ENCODE peak calls at places on chromosome 21, in seven cellular contexts. U is AG04449, F is K562, L is AG09319, P is PC-9, B is psoas muscle, Z is mammary epithelial cell. E is an unnamed sample.

GRCh38 chr21:35911412-35912191 is 148.7 kb downstream of the SETD4 start:
- DNase-seq in F (no peak), L (no peak), B (no peak), U (no peak), Z (no peak), P (no peak), E (no peak)

GRCh38 chr21:37198989-37199924 is 67.9 kb downstream of the VPS26C start:
- DNase-seq in L (no peak), F (no peak), U (no peak), B (no peak), Z (peak), P (peak), E (no peak)

GRCh38 chr21:41970751-41971653 is 17.2 kb upstream of the C2CD2 start:
- DNase-seq in F (no peak), U (no peak), P (no peak), L (no peak), B (peak), Z (no peak), E (no peak)

GRCh38 chr21:36323032-36323431 is 3.0 kb downstream of the MORC3 start:
- DNase-seq in B (no peak), F (peak), P (no peak), Z (peak), U (no peak), L (no peak), E (no peak)

GRCh38 chr21:28636988-28637691 is 355.5 kb downstream of the LTN1 start:
- DNase-seq in Z (peak), B (no peak), P (peak), F (no peak), L (peak), U (peak), E (no peak)

GRCh38 chr21:28971171-28971570 is 21.5 kb downstream of the LTN1 start:
- DNase-seq in Z (no peak), U (no peak), L (no peak), P (no peak), F (no peak), B (no peak), E (no peak)

GRCh38 chr21:41958886-41959563 is 5.2 kb upstream of the C2CD2 start:
- DNase-seq in U (no peak), L (no peak), P (peak), Z (peak), B (peak), F (no peak), E (no peak)

GRCh38 chr21:14086553-14086952 is 124.2 kb downstream of the LIPI start:
- DNase-seq in U (no peak), F (no peak), B (no peak), L (no peak), P (no peak), Z (peak), E (no peak)

GRCh38 chr21:36603221-36603620 is 95.7 kb upstream of the SIM2 start:
- DNase-seq in Z (no peak), U (no peak), P (no peak), F (no peak), B (no peak), L (no peak), E (no peak)

GRCh38 chr21:42298237-42298636 is 17.0 kb downstream of the TFF3 start:
- DNase-seq in Z (peak), F (no peak), B (no peak), U (no peak), L (no peak), P (peak), E (no peak)

GRCh38 chr21:42389449-42389835 is 6.4 kb downstream of the TMPRSS3 start:
- DNase-seq in F (no peak), B (peak), L (no peak), U (no peak), Z (peak), P (peak), E (no peak)

GRCh38 chr21:36325373-36326010 is 5.5 kb downstream of the MORC3 start:
- DNase-seq in P (no peak), B (no peak), L (no peak), F (no peak), Z (peak), U (no peak), E (no peak)

GRCh38 chr21:41664881-41665765 is 101.7 kb downstream of the RIPK4 start:
- DNase-seq in B (no peak), U (peak), Z (no peak), L (no peak), P (no peak), F (no peak), E (no peak)

GRCh38 chr21:31236528-31236927 is 107.5 kb downstream of the TIAM1 start:
- DNase-seq in L (no peak), U (no peak), B (no peak), P (no peak), F (no peak), Z (peak), E (no peak)

GRCh38 chr21:36656138-36656537 is 42.8 kb upstream of the SIM2 start:
- DNase-seq in F (no peak), P (peak), L (no peak), B (no peak), U (no peak), Z (peak), E (no peak)

GRCh38 chr21:32545948-32546441 is 39.3 kb downstream of the TCP10L start:
- DNase-seq in Z (peak), P (no peak), U (no peak), L (no peak), B (no peak), F (peak), E (no peak)

GRCh38 chr21:30194701-30195299 is 21.1 kb downstream of the CLDN8 start:
- DNase-seq in Z (peak), B (no peak), L (no peak), F (peak), P (no peak), U (no peak), E (peak)

GRCh38 chr21:31201548-31201947 is 142.5 kb downstream of the TIAM1 start:
- DNase-seq in Z (no peak), B (no peak), L (no peak), U (no peak), F (no peak), P (no peak), E (no peak)

GRCh38 chr21:41612674-41613250 is 104.8 kb upstream of the TMPRSS2 start:
- DNase-seq in U (peak), B (peak), F (peak), Z (peak), L (peak), P (peak), E (peak)

GRCh38 chr21:15309022-15309590 is 244.3 kb upstream of the NRIP1 start:
- DNase-seq in F (no peak), U (no peak), L (no peak), B (no peak), P (no peak), Z (peak), E (no peak)

GRCh38 chr21:14901482-14901958 is 163.3 kb downstream of the NRIP1 start:
- DNase-seq in U (no peak), F (no peak), P (peak), B (no peak), L (no peak), Z (peak), E (no peak)

GRCh38 chr21:46594276-46594675 is 10.6 kb downstream of the S100B start:
- DNase-seq in B (no peak), F (no peak), P (no peak), Z (no peak), U (no peak), L (no peak), E (no peak)

GRCh38 chr21:41410361-41410760 is 15.7 kb upstream of the MX1 start:
- DNase-seq in P (no peak), Z (no peak), U (no peak), L (no peak), B (no peak), F (no peak), E (no peak)

GRCh38 chr21:43313939-43314405 is 113.0 kb downstream of the SIK1 start:
- DNase-seq in L (no peak), P (no peak), F (no peak), Z (no peak), U (no peak), B (peak), E (no peak)

GRCh38 chr21:16002872-16003466 is 273.2 kb downstream of the USP25 start:
- DNase-seq in Z (no peak), B (no peak), F (no peak), P (no peak), L (no peak), U (no peak), E (no peak)

GRCh38 chr21:15964181-15964855 is 234.5 kb downstream of the USP25 start:
- DNase-seq in Z (peak), U (no peak), B (no peak), P (no peak), F (no peak), L (no peak), E (no peak)

GRCh38 chr21:21188513-21189188 is 190.4 kb downstream of the NCAM2 start:
- DNase-seq in L (no peak), B (no peak), P (no peak), U (no peak), F (no peak), Z (no peak), E (no peak)

GRCh38 chr21:15731243-15731613 is 1.4 kb downstream of the USP25 start:
- DNase-seq in B (no peak), P (peak), Z (peak), F (peak), L (no peak), U (no peak), E (no peak)

GRCh38 chr21:41167348-41168342 is at the start of gene BACE2:
- DNase-seq in P (peak), Z (peak), L (peak), U (no peak), F (peak), B (peak), E (peak)

GRCh38 chr21:27425574-27425973 is 458.7 kb upstream of the ADAMTS5 start:
- DNase-seq in P (no peak), U (no peak), F (no peak), L (no peak), Z (peak), B (no peak), E (no peak)

GRCh38 chr21:22438428-22439086 is 1440.3 kb downstream of the NCAM2 start:
- DNase-seq in F (no peak), U (no peak), P (no peak), Z (no peak), L (no peak), B (no peak), E (no peak)
- TF ChIP-seq CTCF in F (no peak), U (no peak), P (no peak), Z (no peak), L (no peak), B (no peak), E (no peak)

DNA sequence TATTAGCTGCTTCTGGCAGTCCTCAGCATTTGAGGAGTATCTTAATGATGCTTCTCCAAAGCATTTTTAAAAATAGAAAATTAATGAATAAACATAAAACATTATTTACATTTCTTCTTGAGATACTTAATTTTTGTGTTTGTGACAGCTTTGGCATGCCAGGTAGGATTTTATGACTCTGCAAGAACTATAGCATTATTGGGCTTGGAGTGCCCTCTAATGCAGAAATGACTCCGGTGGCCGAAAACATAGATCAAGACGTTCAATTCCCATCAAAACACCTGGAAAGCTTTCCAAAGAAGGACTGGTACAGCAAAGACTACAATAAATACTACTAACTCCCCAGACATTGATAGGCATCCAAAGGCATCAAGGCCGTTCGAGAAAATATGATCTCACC is 366.4 kb upstream of the CXADR start:
- DNase-seq in F (no peak), Z (no peak), U (no peak), L (no peak), B (no peak), P (no peak), E (no peak)
- TF ChIP-seq CTCF in F (no peak), Z (no peak), U (no peak), L (no peak), B (no peak), P (peak), E (no peak)

GRCh38 chr21:34807146-34807880 is 138.5 kb downstream of the CLIC6 start:
- DNase-seq in U (peak), F (no peak), B (no peak), Z (peak), L (peak), P (peak), E (no peak)
- TF ChIP-seq CTCF in U (no peak), F (no peak), B (no peak), Z (peak), L (no peak), P (no peak), E (no peak)

GRCh38 chr21:44741921-44742320 is 30.5 kb upstream of the TSPEAR start:
- DNase-seq in L (no peak), F (no peak), P (no peak), B (no peak), U (no peak), Z (no peak), E (no peak)

GRCh38 chr21:44739316-44739715 is 27.9 kb upstream of the TSPEAR start:
- DNase-seq in L (no peak), F (no peak), Z (no peak), B (no peak), U (no peak), P (no peak), E (no peak)

GRCh38 chr21:44738621-44739020 is 27.2 kb upstream of the TSPEAR start:
- DNase-seq in U (no peak), L (no peak), F (no peak), Z (no peak), P (no peak), B (no peak), E (no peak)

GRCh38 chr21:44740721-44741120 is 29.3 kb upstream of the TSPEAR start:
- DNase-seq in L (no peak), B (no peak), P (no peak), Z (no peak), U (no peak), F (no peak), E (no peak)

GRCh38 chr21:44742418-44743153 is 31.2 kb upstream of the TSPEAR start:
- DNase-seq in B (no peak), U (no peak), Z (peak), L (no peak), F (peak), P (no peak), E (no peak)
- TF ChIP-seq CTCF in B (no peak), U (no peak), Z (peak), L (peak), F (peak), P (peak), E (no peak)

DNA sequence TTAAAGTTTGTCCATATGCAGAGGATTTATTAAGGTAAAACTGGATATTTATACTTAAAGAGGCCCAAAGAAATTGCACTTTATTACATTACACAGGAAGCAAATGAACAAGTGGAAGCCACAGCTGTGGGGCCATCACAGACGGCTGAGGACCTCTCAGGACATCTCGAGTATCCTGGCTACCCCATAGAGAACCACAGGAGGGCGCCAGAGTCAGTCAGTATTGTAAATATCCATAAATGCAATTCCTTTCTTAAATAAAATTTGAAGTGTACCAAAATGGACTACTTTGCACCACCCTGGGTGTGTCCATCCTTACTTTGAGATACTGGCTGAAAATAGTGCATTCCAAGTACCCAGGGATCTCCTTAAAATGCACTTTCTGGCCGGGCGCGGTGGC is 257.2 kb downstream of the MRPL39 start:
- DNase-seq in B (no peak), P (no peak), U (no peak), L (no peak), F (peak), Z (no peak), E (peak)
- TF ChIP-seq CTCF in B (no peak), P (peak), U (peak), L (peak), F (peak), Z (peak), E (peak)

DNA sequence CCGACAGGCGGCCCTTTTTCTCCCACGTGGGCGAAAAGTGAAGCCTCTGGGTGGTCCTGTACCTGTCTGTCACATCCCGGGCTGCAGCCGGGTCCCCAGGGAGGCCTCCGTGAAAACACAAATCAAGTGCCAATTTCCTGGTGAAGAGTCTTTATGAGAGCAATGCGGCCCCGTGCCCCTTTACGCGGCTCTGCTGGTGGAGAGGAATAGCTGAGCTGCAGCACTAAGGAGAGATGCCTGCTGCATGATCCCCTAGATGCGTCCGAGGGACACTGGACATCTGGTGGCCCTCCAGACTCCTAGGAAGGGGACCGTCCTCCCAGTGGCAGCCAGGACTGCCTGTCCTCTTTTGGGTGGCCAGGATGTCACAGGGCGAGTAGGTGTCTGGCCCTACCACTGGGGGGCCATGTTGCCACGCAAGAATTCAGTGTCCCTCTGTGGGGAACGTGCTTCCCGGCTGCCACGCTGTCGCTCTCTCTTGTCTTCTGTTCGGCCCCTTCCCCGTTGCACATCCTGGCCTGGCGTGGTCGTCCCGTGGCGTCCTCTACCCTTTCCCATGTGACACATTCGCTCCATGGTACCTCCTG is 38.7 kb downstream of the COL18A1 start:
- DNase-seq in Z (no peak), U (no peak), F (peak), P (no peak), L (no peak), B (peak), E (no peak)
- TF ChIP-seq CTCF in Z (no peak), U (no peak), F (no peak), P (no peak), L (no peak), B (no peak), E (no peak)

GRCh38 chr21:38625000-38625399 is 126.7 kb upstream of the ERG start:
- DNase-seq in F (no peak), B (no peak), P (no peak), L (no peak), Z (no peak), U (no peak), E (no peak)
- TF ChIP-seq CTCF in F (no peak), B (no peak), P (no peak), L (no peak), Z (no peak), U (no peak), E (no peak)

E was measured in endothelial cell.